ENCODE peak calls at places on chromosome 12, in five cellular contexts. O, H, R, N and T are unnamed samples.
A peak's percentile ranks its signal among the peaks of the same experiment; 100 is the strongest.

GRCh38 chr12:69388371-69388770 is 28.8 kb downstream of the YEATS4 start:
- DNase-seq in O (no peak), H (no peak), R (no peak), N (peak; percentile 34), T (no peak)

GRCh38 chr12:63228853-63229252 is 77.9 kb upstream of the AVPR1A start:
- DNase-seq in O (no peak), H (no peak), R (no peak), N (no peak), T (no peak)

GRCh38 chr12:27462151-27462694 is 15.7 kb downstream of the SMCO2 start:
- DNase-seq in O (no peak), H (no peak), R (no peak), N (no peak), T (no peak)

GRCh38 chr12:77225373-77225772 is 160.0 kb upstream of the E2F7 start:
- DNase-seq in O (no peak), H (no peak), R (no peak), N (no peak), T (no peak)

GRCh38 chr12:43337571-43338497 is 214.2 kb downstream of the ADAMTS20 start:
- DNase-seq in O (no peak), H (no peak), R (no peak), N (no peak), T (no peak)

GRCh38 chr12:112353389-112353788 is 28.8 kb downstream of the HECTD4 start:
- DNase-seq in O (no peak), H (no peak), R (no peak), N (peak; percentile 7), T (no peak)

GRCh38 chr12:120416490-120417216 is 21.3 kb upstream of the COX6A1 start:
- DNase-seq in O (no peak), H (no peak), R (no peak), N (no peak), T (no peak)

GRCh38 chr12:105922670-105923102 is 216.1 kb downstream of the NUAK1 start:
- DNase-seq in O (no peak), H (no peak), R (no peak), N (no peak), T (no peak)

GRCh38 chr12:109612975-109613502 is 39.4 kb downstream of the MVK start:
- DNase-seq in O (no peak), H (peak; percentile 33), R (no peak), N (no peak), T (no peak)

GRCh38 chr12:21775130-21775920 is 819 bp upstream of the KCNJ8 start:
- DNase-seq in O (no peak), H (no peak), R (no peak), N (no peak), T (no peak)

GRCh38 chr12:130838951-130839769 is at the start of gene STX2:
- DNase-seq in O (peak; percentile 62), H (peak; percentile 97), R (peak; percentile 91), N (peak; percentile 54), T (peak; percentile 69)

GRCh38 chr12:131194166-131194565 is 240.5 kb downstream of the ADGRD1 start:
- DNase-seq in O (no peak), H (peak; percentile 77), R (no peak), N (peak; percentile 24), T (no peak)

GRCh38 chr12:94263905-94264655 is 115.7 kb downstream of the PLXNC1 start:
- DNase-seq in O (no peak), H (no peak), R (no peak), N (no peak), T (no peak)

GRCh38 chr12:63133981-63134380 is 17.0 kb downstream of the AVPR1A start:
- DNase-seq in O (no peak), H (no peak), R (no peak), N (no peak), T (no peak)

GRCh38 chr12:67764946-67765619 is 116.5 kb downstream of the DYRK2 start:
- DNase-seq in O (no peak), H (no peak), R (no peak), N (no peak), T (no peak)

GRCh38 chr12:11633968-11634367 is 15.5 kb upstream of the ETV6 start:
- DNase-seq in O (no peak), H (no peak), R (no peak), N (no peak), T (no peak)

GRCh38 chr12:91772411-91772810 is 373.2 kb downstream of the BTG1 start:
- DNase-seq in O (no peak), H (no peak), R (no peak), N (no peak), T (no peak)

GRCh38 chr12:103840881-103841689 is at the start of gene NT5DC3:
- DNase-seq in O (no peak), H (peak; percentile 90), R (peak; percentile 74), N (peak; percentile 65), T (peak; percentile 80)

GRCh38 chr12:21607701-21608100 is 3.1 kb upstream of the GYS2 start:
- DNase-seq in O (no peak), H (no peak), R (no peak), N (peak; percentile 12), T (no peak)

GRCh38 chr12:67705394-67706370 is 57.1 kb downstream of the DYRK2 start:
- DNase-seq in O (no peak), H (no peak), R (no peak), N (no peak), T (no peak)

GRCh38 chr12:116594325-116595038 is 35.3 kb downstream of the MAP1LC3B2 start:
- DNase-seq in O (no peak), H (no peak), R (no peak), N (no peak), T (no peak)

GRCh38 chr12:124497658-124498057 is 69.8 kb downstream of the NCOR2 start:
- DNase-seq in O (no peak), H (no peak), R (no peak), N (no peak), T (peak; percentile 16)

GRCh38 chr12:31238764-31239387 is 87.1 kb downstream of the SINHCAF start:
- DNase-seq in O (no peak), H (peak; percentile 59), R (peak; percentile 41), N (peak; percentile 54), T (peak; percentile 4)

GRCh38 chr12:50120953-50121352 is 8.9 kb downstream of the COX14 start:
- DNase-seq in O (no peak), H (no peak), R (no peak), N (no peak), T (no peak)

GRCh38 chr12:120599672-120600537 is 18.7 kb upstream of the POP5 start:
- DNase-seq in O (no peak), H (no peak), R (no peak), N (no peak), T (no peak)

DNA sequence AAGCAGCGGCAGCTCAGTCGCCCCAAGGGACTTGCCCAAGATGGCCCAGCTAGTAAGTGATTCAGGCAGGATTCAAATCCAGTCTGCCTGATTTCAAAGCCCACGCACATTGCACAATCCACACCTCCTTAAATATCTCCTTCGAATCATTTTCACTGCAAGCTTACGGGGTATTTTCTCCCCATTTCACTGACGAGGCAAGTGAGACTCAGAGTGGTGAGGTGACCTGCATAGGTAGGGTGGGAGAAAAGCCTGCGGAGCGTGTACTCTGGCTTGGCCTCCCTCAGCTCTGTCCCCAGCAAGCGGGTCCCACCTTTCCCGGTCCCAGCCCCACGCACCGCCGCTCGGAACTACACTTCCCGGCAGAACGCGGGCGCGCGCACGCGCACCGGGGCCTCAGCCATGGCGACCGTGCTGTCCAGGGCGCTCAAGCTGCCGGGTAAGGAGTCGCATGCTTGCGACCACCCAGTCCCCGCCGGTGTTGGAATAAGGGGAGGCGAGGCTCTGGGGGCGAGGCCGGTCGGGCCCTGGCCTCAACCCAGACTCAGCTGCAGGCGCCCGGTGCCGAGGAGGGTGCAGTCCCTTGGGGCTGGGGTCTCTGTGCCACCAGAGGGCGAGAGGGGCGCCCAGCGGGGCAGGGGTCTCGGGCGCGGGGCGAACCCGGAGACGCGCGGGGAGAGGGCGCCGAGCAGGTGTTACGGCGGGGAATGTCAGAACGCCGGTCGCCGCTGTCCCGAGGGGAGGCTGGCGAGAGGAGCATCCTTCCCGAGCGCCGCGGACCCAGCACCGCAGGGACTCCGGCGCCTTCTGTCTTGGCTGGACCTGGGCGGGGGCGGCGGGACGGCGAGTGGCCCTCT is at the start of gene FAM234B:
- DNase-seq in O (no peak), H (peak; percentile 76), R (peak; percentile 75), N (peak; percentile 19), T (peak; percentile 68)
- TF ChIP-seq POLR2AphosphoS5 in O (no peak), H (no peak), R (no peak), N (peak; percentile 56), T (no peak)

GRCh38 chr12:10365716-10366433 is 24.0 kb downstream of the KLRK1 start:
- DNase-seq in O (no peak), H (peak; percentile 10), R (no peak), N (peak; percentile 26), T (no peak)

GRCh38 chr12:10362828-10363664 is 26.8 kb downstream of the KLRK1 start:
- DNase-seq in O (no peak), H (no peak), R (no peak), N (no peak), T (no peak)

GRCh38 chr12:10363665-10363921 is 26.2 kb downstream of the KLRK1 start:
- DNase-seq in O (no peak), H (no peak), R (no peak), N (no peak), T (no peak)

GRCh38 chr12:10364839-10365681 is 24.8 kb downstream of the KLRK1 start:
- DNase-seq in O (peak; percentile 72), H (no peak), R (peak; percentile 27), N (peak; percentile 71), T (peak; percentile 68)

DNA sequence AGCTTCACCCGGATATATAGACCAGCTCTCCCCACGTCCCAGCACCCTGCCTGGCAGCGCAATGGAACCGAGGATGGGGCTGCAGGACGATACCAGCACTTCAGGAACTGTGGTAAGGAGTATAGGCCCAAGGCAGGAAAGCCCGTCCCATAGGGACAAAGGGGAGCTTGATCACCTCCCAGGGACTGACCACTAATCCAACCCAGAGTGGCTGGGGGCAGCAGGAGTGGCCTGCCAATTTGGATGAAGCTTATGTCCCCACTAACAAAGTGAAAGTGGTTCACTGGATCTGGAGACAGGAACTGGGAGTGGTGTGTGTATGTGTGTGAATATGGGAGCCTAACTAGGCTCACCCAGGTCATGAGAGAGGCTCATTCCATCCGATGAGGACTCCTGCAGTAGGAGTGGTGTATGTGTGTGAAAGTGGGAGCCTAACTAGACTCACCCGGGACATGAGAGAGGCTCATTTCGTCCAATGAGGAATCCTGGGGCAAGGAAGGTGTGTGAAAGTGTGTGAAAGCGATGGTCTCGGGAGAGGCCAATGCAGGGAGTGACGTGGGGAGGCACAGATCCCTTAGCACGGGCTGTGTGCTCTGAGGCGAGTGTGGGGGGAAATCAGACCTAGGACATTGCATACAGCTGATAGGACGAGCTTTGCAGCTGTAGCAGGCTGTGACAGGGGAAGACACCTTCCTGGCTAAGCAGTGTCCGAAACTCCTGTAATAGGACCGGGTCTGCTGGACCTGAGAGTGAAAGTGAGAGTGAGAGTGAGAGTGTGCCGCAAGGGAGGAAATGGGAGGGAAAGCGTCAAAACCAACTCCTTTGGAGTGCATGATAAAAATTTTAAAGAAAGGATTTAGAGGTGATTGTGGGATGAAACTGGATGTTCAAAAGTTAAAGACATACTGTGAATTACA is 25.7 kb downstream of the KLRK1 start:
- DNase-seq in O (peak; percentile 32), H (peak; percentile 27), R (peak; percentile 35), N (no peak), T (peak; percentile 40)
- TF ChIP-seq POLR2AphosphoS5 in O (no peak), H (peak; percentile 30), R (peak; percentile 40), N (no peak), T (no peak)

GRCh38 chr12:85466906-85467305 is 186.9 kb downstream of the ALX1 start:
- DNase-seq in O (no peak), H (no peak), R (no peak), N (no peak), T (no peak)
- TF ChIP-seq POLR2AphosphoS5 in O (no peak), H (no peak), R (no peak), N (no peak), T (no peak)

GRCh38 chr12:45290218-45290609 is 74.3 kb downstream of the ANO6 start:
- DNase-seq in O (no peak), H (no peak), R (no peak), N (no peak), T (no peak)
- TF ChIP-seq POLR2AphosphoS5 in O (no peak), H (no peak), R (no peak), N (no peak), T (no peak)